ENCODE peak calls at places on chromosomes 12 and 14, in six cellular contexts. A is A673; E is T-helper 1 cell; N is stimulated activated CD4-positive, alpha-beta T cell treated with anti-CD3 and anti-CD28 coated beads, Interleukin-15, amount 100 ng/mL, for 24 hours; W is HFF-Myc; G is uterus. V is an unnamed sample.

GRCh38 chr12:123713398-123714301 is 1.5 kb downstream of the ATP6V0A2 start:
- DNase-seq in A (peak; percentile 27), E (peak; percentile 20), N (peak; percentile 53), W (no peak), G (no peak), V (no peak)

GRCh38 chr14:51895425-51895824 is 35.0 kb downstream of the GNG2 start:
- DNase-seq in A (no peak), E (no peak), N (no peak), W (no peak), G (no peak), V (no peak)

GRCh38 chr12:123498126-123498825 is 35.2 kb downstream of the RILPL1 start:
- DNase-seq in A (no peak), E (no peak), N (no peak), W (no peak), G (no peak), V (no peak)

GRCh38 chr14:85334316-85334715 is 195.6 kb upstream of the FLRT2 start:
- DNase-seq in A (no peak), E (no peak), N (no peak), W (no peak), G (no peak), V (no peak)

GRCh38 chr12:11085419-11085818 is 6.7 kb downstream of the TAS2R43 start:
- DNase-seq in A (no peak), E (peak; percentile 45), N (peak; percentile 33), W (no peak), G (no peak), V (no peak)

GRCh38 chr12:67649165-67650126 is 901 bp downstream of the DYRK2 start:
- DNase-seq in A (peak; percentile 29), E (peak; percentile 26), N (peak; percentile 57), W (no peak), G (peak; percentile 37), V (no peak)

GRCh38 chr12:12929696-12930095 is 22.3 kb downstream of the GPRC5D start:
- DNase-seq in A (no peak), E (no peak), N (no peak), W (no peak), G (no peak), V (no peak)

GRCh38 chr14:100158566-100159106 is 809 bp downstream of the DEGS2 start:
- DNase-seq in A (no peak), E (no peak), N (no peak), W (no peak), G (no peak), V (no peak)

GRCh38 chr14:74867673-74868072 is 8.3 kb downstream of the PROX2 start:
- DNase-seq in A (no peak), E (peak; percentile 59), N (peak; percentile 69), W (no peak), G (no peak), V (peak; percentile 63)

GRCh38 chr14:72478397-72479025 is 415.4 kb downstream of the DPF3 start:
- DNase-seq in A (no peak), E (no peak), N (no peak), W (no peak), G (no peak), V (no peak)

GRCh38 chr14:55352201-55352600 is 59.4 kb downstream of the ATG14 start:
- DNase-seq in A (no peak), E (no peak), N (no peak), W (no peak), G (no peak), V (no peak)

GRCh38 chr14:61145903-61146411 is 135.2 kb downstream of the TMEM30B start:
- DNase-seq in A (no peak), E (no peak), N (no peak), W (peak; percentile 90), G (no peak), V (peak; percentile 77)

GRCh38 chr12:52139579-52140062 is 52.2 kb downstream of the KRT80 start:
- DNase-seq in A (no peak), E (no peak), N (peak; percentile 51), W (no peak), G (no peak), V (no peak)

GRCh38 chr14:23008836-23009235 is 1.1 kb downstream of the C14orf93 start:
- DNase-seq in A (peak; percentile 38), E (peak; percentile 17), N (no peak), W (peak; percentile 38), G (no peak), V (no peak)

GRCh38 chr12:29517265-29517664 is 19.8 kb upstream of the OVCH1 start:
- DNase-seq in A (peak; percentile 5), E (no peak), N (no peak), W (no peak), G (no peak), V (no peak)

GRCh38 chr12:46933947-46934346 is 108.2 kb upstream of the SLC38A4 start:
- DNase-seq in A (peak; percentile 74), E (peak; percentile 10), N (no peak), W (peak; percentile 66), G (no peak), V (no peak)

GRCh38 chr14:105860615-105861580 is 334.5 kb downstream of the TMEM121 start:
- DNase-seq in A (no peak), E (no peak), N (no peak), W (no peak), G (peak; percentile 6), V (no peak)

GRCh38 chr12:43312991-43313505 is 239.0 kb downstream of the ADAMTS20 start:
- DNase-seq in A (no peak), E (no peak), N (no peak), W (no peak), G (no peak), V (no peak)

GRCh38 chr12:90959538-90960139 is 4.7 kb upstream of the CCER1 start:
- DNase-seq in A (peak; percentile 61), E (peak; percentile 13), N (peak; percentile 19), W (no peak), G (no peak), V (no peak)

GRCh38 chr12:126874427-126875026 is 1392.4 kb upstream of the TMEM132C start:
- DNase-seq in A (peak; percentile 87), E (peak; percentile 43), N (peak; percentile 74), W (no peak), G (peak; percentile 21), V (peak; percentile 22)

V was measured in GM04504.